ENCODE peak calls at places on chromosomes 11 and 22, in six cellular contexts. L, Q, W, C, K and Z are unnamed samples.

GRCh38 chr11:113540416-113541330 is 65.5 kb upstream of the DRD2 start:
- DNase-seq in C (no peak), L (no peak), W (no peak), K (no peak), Q (no peak), Z (no peak)

GRCh38 chr11:113518716-113519495 is 43.7 kb upstream of the DRD2 start:
- DNase-seq in Q (no peak), C (no peak), W (no peak), L (no peak), K (no peak), Z (no peak)

GRCh38 chr11:89347071-89347470 is 144.1 kb downstream of the NOX4 start:
- DNase-seq in Q (no peak), W (no peak), C (no peak), L (no peak), K (peak; percentile 22), Z (no peak)

GRCh38 chr22:31102441-31103081 is 4.8 kb downstream of the SELENOM start:
- DNase-seq in L (no peak), K (peak; percentile 78), W (peak; percentile 62), Q (no peak), C (no peak), Z (no peak)

GRCh38 chr11:38274031-38274430 is 1676.0 kb upstream of the RAG2 start:
- DNase-seq in L (no peak), C (no peak), W (no peak), Q (no peak), K (no peak), Z (no peak)

GRCh38 chr22:42895541-42895981 is 38.5 kb upstream of the ARFGAP3 start:
- DNase-seq in L (no peak), Q (no peak), K (no peak), W (no peak), C (no peak), Z (no peak)

GRCh38 chr11:31687861-31688260 is 123.3 kb downstream of the PAX6 start:
- DNase-seq in W (no peak), C (no peak), L (no peak), Q (no peak), K (no peak), Z (no peak)

GRCh38 chr22:20239063-20239950 is 28.8 kb downstream of the RTN4R start:
- DNase-seq in C (peak; percentile 74), L (no peak), Q (no peak), W (peak; percentile 86), K (no peak), Z (peak; percentile 63)

GRCh38 chr22:27133951-27134664 is 476.7 kb downstream of the MIAT start:
- DNase-seq in K (peak; percentile 93), L (no peak), Q (peak; percentile 90), W (no peak), C (peak; percentile 30), Z (peak; percentile 41)

GRCh38 chr11:126628790-126629621 is 273.5 kb downstream of the ST3GAL4 start:
- DNase-seq in K (no peak), L (no peak), Q (no peak), C (no peak), W (no peak), Z (no peak)

GRCh38 chr22:45867118-45867905 is 109.7 kb downstream of the WNT7B start:
- DNase-seq in K (no peak), C (peak; percentile 69), Q (no peak), W (peak; percentile 43), L (no peak), Z (peak; percentile 53)

GRCh38 chr22:20582520-20583361 is 75.3 kb downstream of the MED15 start:
- DNase-seq in W (peak; percentile 56), L (no peak), K (no peak), C (no peak), Q (no peak), Z (no peak)

GRCh38 chr11:110939471-110939870 is 227.2 kb upstream of the ARHGAP20 start:
- DNase-seq in W (no peak), C (no peak), Q (no peak), K (no peak), L (no peak), Z (no peak)

GRCh38 chr11:134229131-134229790 is 4.8 kb downstream of the VPS26B start:
- DNase-seq in K (no peak), W (no peak), Q (no peak), L (no peak), C (no peak), Z (no peak)

GRCh38 chr11:63564785-63565350 is 1.7 kb upstream of the PLAAT2 start:
- DNase-seq in L (no peak), K (no peak), C (no peak), W (no peak), Q (peak; percentile 27), Z (no peak)

GRCh38 chr11:78981153-78981552 is 406.5 kb upstream of the NARS2 start:
- DNase-seq in L (no peak), Q (no peak), W (no peak), C (no peak), K (no peak), Z (no peak)

GRCh38 chr11:13169709-13170108 is 107.9 kb upstream of the BMAL1 start:
- DNase-seq in C (no peak), K (peak; percentile 79), W (no peak), L (no peak), Q (peak; percentile 68), Z (no peak)

GRCh38 chr22:44658371-44658953 is 43.5 kb upstream of the PRR5 start:
- DNase-seq in L (no peak), K (peak; percentile 39), W (peak; percentile 74), C (no peak), Q (no peak), Z (no peak)

GRCh38 chr11:70696076-70696475 is 297.7 kb downstream of the CTTN start:
- DNase-seq in C (no peak), W (peak; percentile 17), Q (no peak), L (no peak), K (no peak), Z (no peak)

GRCh38 chr11:37352485-37352884 is 754.4 kb upstream of the RAG2 start:
- DNase-seq in K (no peak), Q (no peak), W (no peak), C (no peak), L (no peak), Z (no peak)

GRCh38 chr22:39176067-39176621 is 23.7 kb upstream of the CBX7 start:
- DNase-seq in C (no peak), K (peak; percentile 39), W (peak; percentile 82), L (no peak), Q (no peak), Z (no peak)

GRCh38 chr11:67416416-67417335 is 1.2 kb downstream of the CARNS1 start:
- DNase-seq in W (peak; percentile 92), K (no peak), L (peak; percentile 90), Q (no peak), C (no peak), Z (no peak)

GRCh38 chr11:46247664-46248063 is 29.8 kb upstream of the CREB3L1 start:
- DNase-seq in Q (peak; percentile 38), W (no peak), C (peak; percentile 63), L (peak; percentile 37), K (peak; percentile 47), Z (peak; percentile 61)

DNA sequence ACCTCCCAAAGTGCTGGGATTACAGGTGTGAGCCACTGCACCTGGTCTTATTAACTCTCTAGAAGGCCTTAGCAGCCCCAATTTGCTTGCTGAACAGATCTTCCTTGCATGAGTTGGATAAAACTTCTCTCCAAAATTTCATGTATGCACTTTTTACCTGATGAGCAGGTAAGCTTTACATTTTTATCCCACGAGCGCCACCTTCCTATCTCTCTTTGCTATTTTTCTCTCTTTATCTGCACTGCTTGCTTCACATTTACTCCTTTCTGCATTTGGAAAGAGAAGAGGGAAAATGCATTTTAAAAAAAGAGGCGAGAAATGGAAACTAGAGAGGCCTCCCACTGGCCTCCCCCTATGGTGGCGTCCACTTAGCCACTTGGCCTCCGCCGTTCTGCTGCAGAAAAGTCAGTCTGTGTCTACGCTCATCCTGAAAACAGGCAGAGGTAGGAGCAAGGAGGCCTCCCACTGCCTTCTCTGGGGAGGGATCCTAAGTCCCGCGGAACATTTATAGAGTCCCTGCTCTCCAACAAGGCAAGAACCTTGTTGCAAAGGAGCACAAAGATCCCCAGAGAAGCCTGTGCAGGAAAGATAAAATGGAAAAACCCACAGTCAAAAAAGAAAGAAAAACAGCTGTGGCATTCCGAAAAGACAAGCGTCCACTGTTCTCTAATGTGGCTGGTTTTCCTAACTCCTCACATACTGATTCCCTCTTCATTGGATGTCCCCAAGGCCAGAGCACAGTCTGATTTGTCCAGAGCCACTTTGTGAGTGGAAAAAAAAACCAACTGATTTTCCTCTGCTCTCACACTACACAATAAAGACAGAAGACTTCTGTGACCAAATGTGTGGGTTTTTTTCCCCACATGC is 62.2 kb upstream of the INCENP start:
- DNase-seq in C (no peak), W (peak; percentile 15), L (no peak), K (no peak), Q (no peak), Z (no peak)
- TF ChIP-seq CTCF in C (no peak), W (no peak), L (no peak), K (no peak), Q (peak; percentile 76), Z (no peak)

DNA sequence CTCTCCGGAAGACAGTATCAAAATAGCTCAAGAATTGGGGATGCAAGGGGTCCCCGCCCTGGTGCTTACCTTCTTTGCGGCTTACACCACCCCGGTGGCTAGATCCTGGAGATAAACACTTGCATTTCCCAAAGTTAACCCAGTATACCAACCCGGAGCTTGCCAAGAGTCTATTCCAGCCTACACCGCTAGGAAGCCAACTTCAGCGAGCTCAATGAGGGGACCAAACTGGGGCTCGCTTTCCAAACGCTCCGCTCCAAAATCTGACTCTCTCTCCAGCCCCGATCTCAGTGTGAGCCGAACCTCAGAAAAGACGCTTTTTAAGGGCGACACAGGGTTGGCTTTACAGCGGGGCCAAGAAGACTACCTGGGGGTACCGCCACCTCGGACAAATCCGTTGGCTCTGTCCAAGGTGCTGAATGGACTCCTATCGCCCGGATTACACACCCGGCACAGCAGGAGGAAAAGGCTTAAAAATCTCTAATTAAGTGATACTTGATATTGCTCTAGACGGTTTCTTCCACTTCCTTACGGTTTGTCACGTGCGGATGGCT is 20.1 kb upstream of the BDNF start:
- DNase-seq in K (peak; percentile 42), Q (no peak), C (peak; percentile 73), W (no peak), L (no peak), Z (peak; percentile 37)
- TF ChIP-seq CTCF in K (peak; percentile 61), Q (peak; percentile 25), C (no peak), W (no peak), L (no peak), Z (no peak)

DNA sequence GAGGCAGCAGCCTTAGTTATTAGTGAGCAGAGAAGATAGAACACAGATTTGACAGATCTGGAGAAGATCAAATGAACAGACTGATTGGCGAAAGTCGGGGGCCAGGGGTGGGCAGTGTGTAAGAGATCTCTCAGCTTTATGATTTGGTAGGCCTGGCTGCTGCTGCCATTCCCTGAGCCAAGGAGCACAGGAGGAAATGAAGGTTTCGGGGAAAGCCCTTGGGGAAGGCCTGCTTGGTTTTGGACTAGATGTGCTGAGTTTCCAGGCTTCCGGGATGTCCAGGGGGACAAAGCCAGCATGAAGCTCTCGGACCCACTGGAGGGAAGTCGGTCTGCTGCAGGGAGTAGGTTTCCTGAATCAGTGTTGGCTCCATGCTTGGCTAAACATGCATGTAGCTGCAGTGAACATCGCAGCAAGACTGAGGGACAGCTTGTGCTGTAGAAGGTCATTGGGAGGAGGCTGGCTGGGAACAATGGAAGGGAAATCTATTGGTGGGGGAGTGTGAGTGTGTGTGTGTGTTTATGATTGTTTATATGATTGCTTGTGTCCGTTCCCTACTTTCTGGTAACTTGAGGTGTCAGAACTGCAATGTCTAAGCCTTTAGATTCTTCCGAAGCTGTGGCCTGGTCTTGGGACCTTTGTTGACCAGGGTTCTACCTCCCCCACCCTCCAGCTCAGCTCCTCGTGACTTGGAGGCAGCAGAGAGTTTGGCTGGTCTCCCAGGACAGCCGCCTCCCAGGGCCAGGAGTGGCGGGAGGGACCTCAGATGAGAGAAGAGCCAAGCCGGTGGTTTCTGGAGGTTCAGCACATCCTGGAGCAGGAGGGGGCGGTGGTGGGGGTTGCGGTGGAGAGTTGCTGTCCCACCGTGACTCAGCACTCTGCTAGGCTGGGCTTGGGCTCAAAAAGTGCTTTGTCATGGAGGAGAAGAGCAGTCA is 4.0 kb upstream of the FTH1 start:
- DNase-seq in W (peak; percentile 93), L (peak; percentile 22), K (peak; percentile 99), C (peak; percentile 67), Q (peak; percentile 79), Z (peak; percentile 70)
- TF ChIP-seq CTCF in W (no peak), L (no peak), K (peak; percentile 9), C (no peak), Q (no peak), Z (no peak)

GRCh38 chr11:128021304-128022006 is 565.9 kb downstream of the ETS1 start:
- DNase-seq in K (no peak), L (no peak), W (no peak), Q (no peak), C (no peak), Z (no peak)
- TF ChIP-seq CTCF in K (peak; percentile 60), L (no peak), W (no peak), Q (peak; percentile 50), C (no peak), Z (no peak)